ENCODE peak calls at places on chromosomes 1 and 21, in four cellular contexts. K is PC-3, G is fibroblast of lung, R is astrocyte. U is an unnamed sample.

GRCh38 chr21:37915941-37916794 is at the start of gene KCNJ6:
- DNase-seq in K (no peak), G (peak; percentile 59), R (peak; percentile 17), U (peak; percentile 37)

GRCh38 chr1:203048086-203048485 is 21.8 kb downstream of the PPFIA4 start:
- DNase-seq in K (no peak), G (no peak), R (no peak), U (no peak)

GRCh38 chr21:34296878-34297277 is 66.9 kb upstream of the KCNE2 start:
- DNase-seq in K (no peak), G (no peak), R (no peak), U (no peak)

GRCh38 chr1:32496127-32496526 is 31.3 kb downstream of the ZBTB8B start:
- DNase-seq in K (no peak), G (peak; percentile 59), R (peak; percentile 55), U (peak; percentile 35)

GRCh38 chr1:85417017-85417416 is 47.9 kb downstream of the DDAH1 start:
- DNase-seq in K (no peak), G (no peak), R (no peak), U (no peak)

GRCh38 chr1:40078512-40079333 is 18.3 kb downstream of the PPT1 start:
- DNase-seq in K (peak; percentile 86), G (peak; percentile 50), R (no peak), U (peak; percentile 55)

GRCh38 chr1:16156848-16157495 is 1.1 kb upstream of the EPHA2 start:
- DNase-seq in K (peak; percentile 71), G (no peak), R (peak; percentile 70), U (peak; percentile 80)

GRCh38 chr1:44786138-44786840 is 1.7 kb downstream of the BEST4 start:
- DNase-seq in K (peak; percentile 29), G (peak; percentile 50), R (peak; percentile 60), U (peak; percentile 40)

GRCh38 chr1:21574464-21575151 is 65.4 kb downstream of the ALPL start:
- DNase-seq in K (no peak), G (no peak), R (no peak), U (peak; percentile 28)

GRCh38 chr1:245132771-245133170 is 22.0 kb upstream of the KIF26B start:
- DNase-seq in K (no peak), G (no peak), R (no peak), U (no peak)

GRCh38 chr1:226563666-226564065 is 15.1 kb downstream of the STUM start:
- DNase-seq in K (no peak), G (no peak), R (no peak), U (no peak)

GRCh38 chr1:16207318-16208269 is 4.9 kb downstream of the ARHGEF19 start:
- DNase-seq in K (no peak), G (no peak), R (no peak), U (no peak)

GRCh38 chr1:240254778-240255291 is 163.2 kb downstream of the FMN2 start:
- DNase-seq in K (no peak), G (no peak), R (no peak), U (no peak)

GRCh38 chr1:168280577-168280976 is at the start of gene TBX19:
- DNase-seq in K (no peak), G (no peak), R (no peak), U (no peak)

GRCh38 chr1:11749203-11749689 is 12.7 kb upstream of the C1orf167 start:
- DNase-seq in K (no peak), G (peak; percentile 23), R (no peak), U (peak; percentile 50)

GRCh38 chr1:20342294-20343148 is 51.8 kb downstream of the VWA5B1 start:
- DNase-seq in K (no peak), G (no peak), R (no peak), U (no peak)

GRCh38 chr1:202806845-202807366 is 1.3 kb downstream of the KDM5B start:
- DNase-seq in K (peak; percentile 27), G (peak; percentile 11), R (no peak), U (peak; percentile 26)

GRCh38 chr1:77465139-77465538 is 183.3 kb downstream of the AK5 start:
- DNase-seq in K (no peak), G (no peak), R (no peak), U (no peak)

GRCh38 chr1:162699366-162699765 is 67.1 kb downstream of the DDR2 start:
- DNase-seq in K (no peak), G (no peak), R (no peak), U (no peak)

GRCh38 chr1:84569216-84569615 is 5.0 kb downstream of the CTBS start:
- DNase-seq in K (no peak), G (no peak), R (no peak), U (no peak)

GRCh38 chr1:173477286-173478098 is at the start of gene PRDX6:
- DNase-seq in K (peak; percentile 78), G (peak; percentile 80), R (peak; percentile 70), U (no peak)

GRCh38 chr1:13749543-13750307 is 49.7 kb downstream of the PRDM2 start:
- DNase-seq in K (peak; percentile 19), G (peak; percentile 49), R (no peak), U (peak; percentile 61)

GRCh38 chr1:46689326-46689725 is 17.7 kb downstream of the TEX38 start:
- DNase-seq in K (no peak), G (no peak), R (peak; percentile 18), U (no peak)

GRCh38 chr1:166391677-166392076 is 224.9 kb upstream of the FAM78B start:
- DNase-seq in K (peak; percentile 45), G (no peak), R (peak; percentile 18), U (peak; percentile 4)

GRCh38 chr1:81706650-81707435 is 93.9 kb upstream of the ADGRL2 start:
- DNase-seq in K (peak; percentile 77), G (peak; percentile 35), R (peak; percentile 80), U (peak; percentile 60)

GRCh38 chr1:180267761-180268555 is 37.9 kb downstream of the LHX4 start:
- DNase-seq in K (no peak), G (no peak), R (no peak), U (no peak)

GRCh38 chr1:56915960-56916359 is 49.9 kb downstream of the C8B start:
- DNase-seq in K (no peak), G (no peak), R (no peak), U (no peak)

GRCh38 chr21:38041493-38041892 is 125.2 kb upstream of the KCNJ6 start:
- DNase-seq in K (no peak), G (no peak), R (no peak), U (no peak)

GRCh38 chr1:18922319-18922726 is 20.0 kb upstream of the ALDH4A1 start:
- DNase-seq in K (peak; percentile 84), G (peak; percentile 91), R (peak; percentile 88), U (peak; percentile 58)

GRCh38 chr1:159799446-159799985 is 2.6 kb upstream of the FCRL6 start:
- DNase-seq in K (no peak), G (no peak), R (no peak), U (no peak)

GRCh38 chr1:92442351-92442750 is 44.4 kb downstream of the GFI1 start:
- DNase-seq in K (no peak), G (no peak), R (no peak), U (no peak)

GRCh38 chr1:210978316-210978993 is 155.5 kb downstream of the KCNH1 start:
- DNase-seq in K (no peak), G (no peak), R (no peak), U (peak; percentile 30)

DNA sequence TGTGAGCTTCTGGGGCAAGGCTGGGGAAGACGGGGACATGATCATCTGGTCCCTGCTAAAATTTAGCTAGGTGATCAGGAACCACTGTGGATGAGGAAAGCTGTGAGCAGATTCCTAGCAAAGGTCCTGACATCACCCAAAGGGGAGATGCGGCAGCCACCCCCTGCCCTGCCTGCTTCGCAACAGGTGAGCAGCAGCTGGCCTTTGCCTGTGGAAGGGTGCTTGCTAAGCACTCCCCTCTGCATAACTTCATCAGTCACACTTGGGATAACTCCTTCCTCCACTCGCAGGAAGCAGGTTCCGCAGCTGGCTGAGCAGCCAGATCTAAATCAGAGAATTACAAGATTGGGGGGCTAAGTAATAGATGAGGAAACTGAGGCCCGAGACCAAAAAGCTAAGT is 51.2 kb downstream of the KCNN3 start:
- DNase-seq in K (no peak), G (no peak), R (no peak), U (no peak)
- H3K27me3 ChIP-seq in K (peaks cover 44% of the 10 kb centered on the region), G (peaks cover 10% of the 10 kb centered on the region), R (peaks cover 9% of the 10 kb centered on the region), U (no peaks in the 10 kb centered on the region)

GRCh38 chr1:207824691-207825090 is 72.8 kb downstream of the CD46 start:
- DNase-seq in K (no peak), G (peak; percentile 48), R (no peak), U (peak; percentile 54)
- H3K4me3 ChIP-seq in K (no peak overlapping the region), G (no peak overlapping the region), R (no peak overlapping the region), U (no peak overlapping the region)

GRCh38 chr1:41530411-41530810 is 45.9 kb upstream of the EDN2 start:
- DNase-seq in K (no peak), G (no peak), R (no peak), U (no peak)
- H4K20me1 ChIP-seq in K (no peaks in the 10 kb centered on the region), G (no peaks in the 10 kb centered on the region), R (peaks cover 37% of the 10 kb centered on the region), U (no peaks in the 10 kb centered on the region)

GRCh38 chr1:36652011-36652410 is 169.3 kb upstream of the CSF3R start:
- DNase-seq in K (no peak), G (no peak), R (no peak), U (no peak)
- H3K27me3 ChIP-seq in K (peaks cover 59% of the 10 kb centered on the region), G (no peaks in the 10 kb centered on the region), R (peaks cover 4% of the 10 kb centered on the region), U (no peaks in the 10 kb centered on the region)

DNA sequence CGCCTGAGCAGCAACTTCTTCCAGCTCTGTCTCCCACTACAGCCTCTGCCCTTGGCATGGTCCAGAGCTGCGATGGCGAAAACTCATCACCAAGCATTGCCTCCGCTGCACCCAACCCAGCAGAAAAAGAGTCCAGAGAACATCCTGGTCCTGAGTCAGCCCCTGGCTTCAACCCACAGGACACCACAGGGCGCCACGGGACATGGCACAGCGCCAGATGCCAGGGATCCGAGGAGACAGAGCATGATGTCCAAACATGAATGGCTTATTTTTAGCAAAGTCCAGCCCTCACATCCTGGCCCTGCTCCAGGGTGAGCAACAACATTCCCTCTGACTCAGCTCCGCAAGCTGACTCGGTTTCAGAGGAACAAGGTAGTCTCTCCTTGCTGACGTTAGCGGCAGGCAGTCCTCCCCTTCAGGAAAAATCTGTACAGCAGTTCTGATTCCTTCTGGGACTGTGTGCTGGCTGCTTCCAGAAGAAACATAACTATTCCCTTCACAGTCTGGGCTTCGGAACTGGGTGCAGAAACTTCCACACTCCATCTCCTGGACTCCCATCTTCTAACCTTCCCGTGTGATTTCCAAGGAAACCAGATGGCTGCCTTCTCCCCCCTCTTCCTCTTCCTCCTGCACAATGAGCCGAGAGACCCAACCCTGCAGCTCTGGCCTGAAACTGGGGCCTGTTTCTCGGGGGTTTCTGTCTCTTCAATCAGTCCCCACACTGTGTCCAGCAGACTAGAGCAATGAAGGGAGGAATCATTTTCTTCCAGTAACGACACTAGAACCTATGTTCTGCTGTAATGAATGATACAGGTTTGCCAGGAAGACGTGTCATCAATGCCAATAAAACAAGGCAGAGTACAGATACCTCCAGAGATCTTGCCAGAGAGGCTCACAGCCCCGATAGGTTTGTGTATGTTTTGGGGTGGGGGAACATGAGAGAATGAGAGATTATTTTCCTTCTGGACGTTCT is 131.2 kb downstream of the TOMM20 start:
- DNase-seq in K (peak; percentile 98), G (peak; percentile 99), R (peak; percentile 99), U (peak; percentile 100)
- H3K4me3 ChIP-seq in K (peak overlapping the region; percentile 58), G (no peak overlapping the region), R (peak overlapping the region; percentile 14), U (peak overlapping the region; percentile 8)

DNA sequence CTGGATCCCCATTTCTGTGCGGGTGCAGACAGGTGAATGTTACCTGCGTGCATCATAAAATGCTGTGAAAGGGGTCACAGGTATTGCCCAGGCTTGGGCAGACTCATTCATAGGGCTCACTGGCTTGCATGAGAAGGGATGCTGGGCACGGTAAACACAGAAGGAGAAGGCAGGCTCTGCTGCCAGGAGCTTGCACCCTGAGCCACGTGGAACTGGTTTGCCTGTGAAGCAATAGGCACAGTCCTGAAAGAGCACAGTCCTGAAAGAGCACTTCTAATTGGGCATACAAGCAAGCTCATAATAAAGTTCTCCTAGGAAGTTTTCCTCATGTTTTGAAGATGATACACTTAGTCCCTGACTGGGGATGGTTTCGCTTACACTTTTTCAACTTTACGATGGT is 40.9 kb downstream of the GALNT2 start:
- DNase-seq in K (no peak), G (no peak), R (no peak), U (no peak)
- H4K20me1 ChIP-seq in K (no peaks in the 10 kb centered on the region), G (no peaks in the 10 kb centered on the region), R (peaks cover 72% of the 10 kb centered on the region), U (no peaks in the 10 kb centered on the region)